ENCODE peak calls at places on chromosomes 3 and 15, in four cellular contexts. Q, H, T and I are unnamed samples.

GRCh38 chr3:73175698-73176097 is 114.2 kb downstream of the EBLN2 start:
- DNase-seq in Q (no peak), H (no peak), T (no peak), I (no peak)

GRCh38 chr3:177448987-177449975 is 252.0 kb upstream of the TBL1XR1 start:
- DNase-seq in Q (no peak), H (peak), T (peak), I (no peak)

GRCh38 chr15:88018865-88019626 is 237.5 kb downstream of the NTRK3 start:
- DNase-seq in Q (no peak), H (no peak), T (no peak), I (no peak)

GRCh38 chr3:30672287-30672735 is 65.9 kb downstream of the TGFBR2 start:
- DNase-seq in Q (no peak), H (no peak), T (no peak), I (no peak)

GRCh38 chr3:159872374-159873109 is 116.1 kb upstream of the IL12A start:
- DNase-seq in Q (no peak), H (no peak), T (no peak), I (no peak)

GRCh38 chr3:128435058-128435457 is 31.6 kb downstream of the DNAJB8 start:
- DNase-seq in Q (peak), H (no peak), T (no peak), I (peak)

GRCh38 chr15:52078876-52079700 is 33.5 kb downstream of the BCL2L10 start:
- DNase-seq in Q (peak), H (peak), T (no peak), I (peak)

GRCh38 chr15:78791357-78791756 is 19.9 kb downstream of the ADAMTS7 start:
- DNase-seq in Q (no peak), H (no peak), T (no peak), I (no peak)

GRCh38 chr3:36840453-36840921 is 76.1 kb upstream of the DCLK3 start:
- DNase-seq in Q (no peak), H (no peak), T (no peak), I (no peak)

GRCh38 chr3:94118390-94118789 is 55.5 kb downstream of the NSUN3 start:
- DNase-seq in Q (no peak), H (no peak), T (no peak), I (no peak)

GRCh38 chr15:77659350-77660321 is 26.9 kb upstream of the LINGO1 start:
- DNase-seq in Q (peak), H (peak), T (no peak), I (peak)

GRCh38 chr3:29822051-29822450 is 541.2 kb downstream of the RBMS3 start:
- DNase-seq in Q (no peak), H (no peak), T (no peak), I (no peak)

GRCh38 chr3:46861996-46862688 is 1.1 kb downstream of the MYL3 start:
- DNase-seq in Q (no peak), H (no peak), T (no peak), I (peak)

GRCh38 chr3:56999547-56999946 is 60.9 kb upstream of the SPATA12 start:
- DNase-seq in Q (no peak), H (no peak), T (no peak), I (no peak)

GRCh38 chr3:134348524-134348923 is 25.7 kb downstream of the AMOTL2 start:
- DNase-seq in Q (no peak), H (no peak), T (no peak), I (peak)

GRCh38 chr3:35772364-35773009 is 133.2 kb downstream of the ARPP21 start:
- DNase-seq in Q (no peak), H (no peak), T (no peak), I (no peak)

GRCh38 chr15:26051771-26052685 is 188.9 kb upstream of the ATP10A start:
- DNase-seq in Q (no peak), H (no peak), T (no peak), I (no peak)

GRCh38 chr3:193590088-193590856 is 2.7 kb upstream of the OPA1 start:
- DNase-seq in Q (peak), H (no peak), T (no peak), I (no peak)

GRCh38 chr3:190252080-190252479 is 70.2 kb downstream of the CLDN1 start:
- DNase-seq in Q (no peak), H (no peak), T (no peak), I (no peak)

GRCh38 chr15:69480932-69481331 is 28.3 kb downstream of the RPLP1 start:
- DNase-seq in Q (no peak), H (no peak), T (no peak), I (no peak)

GRCh38 chr15:80701676-80702311 is 6.7 kb downstream of the ABHD17C start:
- DNase-seq in Q (no peak), H (no peak), T (no peak), I (no peak)

GRCh38 chr3:141366285-141367037 is 1.8 kb upstream of the ZBTB38 start:
- DNase-seq in Q (peak), H (peak), T (no peak), I (no peak)

GRCh38 chr3:139230391-139230790 is 113.4 kb upstream of the MRPS22 start:
- DNase-seq in Q (no peak), H (no peak), T (no peak), I (no peak)
- TF ChIP-seq ETV6 in Q (no peak), H (no peak), T (no peak), I (no peak)

DNA sequence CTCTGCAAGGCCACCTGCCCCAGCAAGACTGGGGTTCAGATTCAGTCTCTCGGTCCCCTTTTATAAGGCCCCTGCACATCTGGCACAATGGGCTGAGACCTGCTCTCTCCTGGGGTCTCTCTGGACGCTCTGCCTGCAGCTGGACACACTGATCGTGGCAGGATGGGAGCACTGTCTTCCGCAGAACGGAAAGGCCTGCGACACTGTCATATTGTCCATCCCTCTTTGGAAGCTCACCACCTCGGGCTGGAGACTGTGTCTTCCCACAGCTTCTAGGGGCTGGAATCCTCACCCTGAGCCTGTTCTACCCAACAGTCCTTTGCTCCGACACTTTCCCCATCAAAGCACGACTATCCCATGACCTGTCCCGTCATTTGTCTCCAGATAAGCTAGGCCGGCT is 11.5 kb upstream of the IGDCC4 start:
- DNase-seq in Q (no peak), H (no peak), T (no peak), I (no peak)
- TF ChIP-seq ETV6 in Q (no peak), H (no peak), T (no peak), I (no peak)

GRCh38 chr3:38314112-38314766 is 32.1 kb downstream of the SLC22A14 start:
- DNase-seq in Q (no peak), H (no peak), T (no peak), I (no peak)

GRCh38 chr3:38311941-38312340 is 29.8 kb downstream of the SLC22A14 start:
- DNase-seq in Q (no peak), H (no peak), T (no peak), I (no peak)

GRCh38 chr3:38312356-38312755 is 30.3 kb downstream of the SLC22A14 start:
- DNase-seq in Q (no peak), H (no peak), T (no peak), I (no peak)

GRCh38 chr3:38313685-38314084 is 31.6 kb downstream of the SLC22A14 start:
- DNase-seq in Q (no peak), H (no peak), T (no peak), I (no peak)

DNA sequence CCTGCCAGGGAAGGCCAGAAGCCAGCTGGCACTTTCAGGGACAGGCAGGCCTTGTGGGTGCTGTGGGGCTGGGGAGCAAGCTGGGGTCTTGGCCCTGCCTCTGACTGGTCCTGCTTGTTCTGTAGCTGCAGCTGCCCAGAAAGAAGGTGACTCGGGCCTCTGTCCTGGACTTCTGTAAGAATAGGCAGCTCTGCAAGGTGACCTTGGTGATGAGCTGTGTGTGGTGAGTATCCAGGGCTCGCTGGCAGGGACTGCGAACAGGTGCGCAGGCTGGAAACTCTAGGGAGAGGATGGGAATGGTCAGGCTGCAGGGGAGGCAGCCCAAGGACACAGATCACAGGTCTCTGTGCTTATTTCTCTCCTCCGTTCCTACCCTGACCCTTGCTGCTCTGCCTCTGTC is 31.2 kb downstream of the SLC22A14 start:
- DNase-seq in Q (no peak), H (no peak), T (no peak), I (no peak)
- TF ChIP-seq ETV6 in Q (no peak), H (no peak), T (no peak), I (no peak)

DNA sequence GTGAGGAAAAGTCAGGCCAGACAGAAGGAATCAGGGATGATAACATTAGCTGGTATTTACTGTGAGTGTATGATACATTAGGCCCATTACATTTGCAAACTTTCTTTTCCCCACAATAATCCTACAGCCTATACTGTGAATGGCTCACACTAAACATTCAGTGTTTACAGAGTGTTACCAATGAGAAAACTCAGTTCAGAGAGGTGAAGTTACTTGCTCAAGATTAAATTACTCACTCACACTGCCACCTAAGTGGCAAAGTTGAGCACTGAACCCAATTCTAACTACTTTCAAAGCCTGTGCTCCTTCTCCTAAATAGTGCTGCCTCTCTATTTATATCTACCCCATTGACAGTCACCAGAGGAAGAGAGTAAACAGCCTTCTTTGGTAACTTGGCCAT is 8.5 kb downstream of the XPC start:
- DNase-seq in Q (no peak), H (no peak), T (no peak), I (no peak)
- TF ChIP-seq ETV6 in Q (no peak), H (no peak), T (no peak), I (no peak)

GRCh38 chr15:42605281-42605744 is 29.9 kb downstream of the STARD9 start:
- DNase-seq in Q (no peak), H (no peak), T (peak), I (no peak)
- TF ChIP-seq ETV6 in Q (no peak), H (no peak), T (no peak), I (no peak)

GRCh38 chr15:66215811-66216210 is 37.7 kb downstream of the MEGF11 start:
- DNase-seq in Q (no peak), H (no peak), T (no peak), I (no peak)

GRCh38 chr15:66220587-66220986 is 33.0 kb downstream of the MEGF11 start:
- DNase-seq in Q (peak), H (no peak), T (no peak), I (no peak)

GRCh38 chr15:66214236-66214635 is 39.3 kb downstream of the MEGF11 start:
- DNase-seq in Q (no peak), H (no peak), T (no peak), I (no peak)

GRCh38 chr15:66221126-66221525 is 32.4 kb downstream of the MEGF11 start:
- DNase-seq in Q (no peak), H (no peak), T (no peak), I (no peak)

DNA sequence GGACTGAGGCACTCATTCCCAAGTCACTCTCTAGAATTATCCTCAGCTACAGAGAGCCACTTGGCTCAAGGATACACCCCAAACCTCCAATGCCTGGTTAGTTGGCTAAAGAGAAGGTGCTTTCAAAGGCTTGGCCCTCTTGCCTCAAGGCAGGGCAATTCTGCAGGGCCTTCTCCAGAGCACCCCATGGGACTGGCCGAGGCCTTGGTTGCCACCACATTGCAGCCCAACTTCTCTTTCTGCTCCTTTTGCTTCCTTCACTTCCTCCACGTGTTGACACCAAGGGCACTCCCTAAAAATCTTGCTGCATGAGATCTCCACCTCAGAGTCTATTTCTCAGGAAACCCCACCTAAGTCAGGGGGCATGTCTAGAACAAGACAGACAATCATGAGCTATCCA is 36.7 kb downstream of the MEGF11 start:
- DNase-seq in Q (no peak), H (no peak), T (no peak), I (no peak)
- TF ChIP-seq ETV6 in Q (no peak), H (no peak), T (no peak), I (no peak)

GRCh38 chr3:184260571-184261269 is 633 bp downstream of the CAMK2N2 start:
- DNase-seq in Q (no peak), H (no peak), T (no peak), I (peak)
- TF ChIP-seq ETV6 in Q (no peak), H (no peak), T (no peak), I (no peak)

GRCh38 chr15:39854161-39854560 is 65.9 kb downstream of the GPR176 start:
- DNase-seq in Q (no peak), H (no peak), T (no peak), I (no peak)
- TF ChIP-seq ETV6 in Q (no peak), H (no peak), T (no peak), I (no peak)

GRCh38 chr3:109346099-109346498 is 8.8 kb upstream of the DPPA4 start:
- DNase-seq in Q (no peak), H (no peak), T (no peak), I (no peak)

GRCh38 chr3:109351231-109351630 is 13.9 kb upstream of the DPPA4 start:
- DNase-seq in Q (no peak), H (no peak), T (no peak), I (no peak)

GRCh38 chr3:109346770-109347295 is 9.5 kb upstream of the DPPA4 start:
- DNase-seq in Q (no peak), H (no peak), T (no peak), I (no peak)
- TF ChIP-seq ETV6 in Q (no peak), H (no peak), T (no peak), I (no peak)